ENCODE peak calls at places on chromosomes 16 and 17, in five cellular contexts. N is A549, M is H1, C is K562, K is HepG2. X is an unnamed sample.

GRCh38 chr17:49497147-49498036 is 2.3 kb downstream of the NGFR start:
- DNase-seq in K (no peak), C (no peak), M (no peak), N (no peak), X (peak; percentile 6)

GRCh38 chr16:53428681-53429080 is 5.6 kb upstream of the RBL2 start:
- DNase-seq in K (no peak), M (no peak), C (no peak), N (no peak), X (no peak)

GRCh38 chr17:40699880-40700279 is 3.7 kb downstream of the KRT24 start:
- DNase-seq in C (no peak), K (no peak), M (no peak), N (no peak), X (no peak)

GRCh38 chr17:4108397-4108796 is 34.4 kb downstream of the ZZEF1 start:
- DNase-seq in N (no peak), M (no peak), K (no peak), C (no peak), X (no peak)

GRCh38 chr17:14427914-14428639 is 127.2 kb downstream of the HS3ST3B1 start:
- DNase-seq in C (no peak), M (no peak), K (no peak), N (no peak), X (no peak)

GRCh38 chr17:64393000-64393402 is 2.3 kb upstream of the PECAM1 start:
- DNase-seq in M (no peak), C (peak; percentile 65), N (no peak), K (no peak), X (no peak)

GRCh38 chr16:65122974-65123845 is 1.3 kb upstream of the CDH11 start:
- DNase-seq in M (no peak), N (no peak), K (no peak), C (no peak), X (no peak)

GRCh38 chr16:70470927-70471341 is 16.5 kb downstream of the FCSK start:
- DNase-seq in K (peak; percentile 61), C (peak; percentile 58), N (peak; percentile 65), M (no peak), X (peak; percentile 18)

GRCh38 chr16:71474864-71475263 is 12.8 kb upstream of the ZNF23 start:
- DNase-seq in C (no peak), K (no peak), N (no peak), M (no peak), X (no peak)

GRCh38 chr17:70434536-70435490 is 265.5 kb downstream of the KCNJ2 start:
- DNase-seq in C (no peak), K (no peak), M (no peak), N (no peak), X (peak; percentile 63)

GRCh38 chr16:56347166-56347565 is 78.2 kb downstream of the AMFR start:
- DNase-seq in C (no peak), K (no peak), M (no peak), N (no peak), X (no peak)

GRCh38 chr16:86180780-86181179 is 281.8 kb downstream of the IRF8 start:
- DNase-seq in K (no peak), N (no peak), C (no peak), M (no peak), X (no peak)

GRCh38 chr17:56774650-56775049 is 59.1 kb downstream of the C17orf67 start:
- DNase-seq in K (no peak), N (no peak), C (no peak), M (no peak), X (no peak)

GRCh38 chr16:79286646-79287423 is 313.7 kb downstream of the MAF start:
- DNase-seq in C (no peak), M (no peak), K (no peak), N (no peak), X (no peak)

GRCh38 chr17:75566456-75567233 is 21.0 kb upstream of the MYO15B start:
- DNase-seq in K (no peak), N (no peak), M (no peak), C (no peak), X (no peak)

GRCh38 chr16:586047-586644 is 3.7 kb upstream of the RAB40C start:
- DNase-seq in C (no peak), N (no peak), M (no peak), K (no peak), X (no peak)

GRCh38 chr17:70604854-70605253 is 435.5 kb downstream of the KCNJ2 start:
- DNase-seq in N (peak; percentile 11), M (no peak), K (no peak), C (no peak), X (no peak)

GRCh38 chr17:34658796-34659195 is 79.4 kb downstream of the TMEM132E start:
- DNase-seq in M (no peak), K (no peak), C (no peak), N (no peak), X (no peak)

GRCh38 chr16:15446901-15447300 is 12.5 kb downstream of the BMERB1 start:
- DNase-seq in M (no peak), K (no peak), C (no peak), N (no peak), X (no peak)

GRCh38 chr16:85465328-85466307 is 147.5 kb upstream of the GSE1 start:
- DNase-seq in C (no peak), N (no peak), M (no peak), K (peak; percentile 56), X (no peak)

GRCh38 chr17:39150795-39151679 is at the start of gene PLXDC1:
- DNase-seq in C (no peak), N (no peak), K (no peak), M (no peak), X (no peak)

GRCh38 chr17:47811709-47812108 is 9.9 kb downstream of the OSBPL7 start:
- DNase-seq in N (no peak), C (no peak), M (no peak), K (no peak), X (no peak)

GRCh38 chr17:4209611-4210010 is 54.2 kb downstream of the ANKFY1 start:
- DNase-seq in C (no peak), K (no peak), M (no peak), N (no peak), X (no peak)

GRCh38 chr17:2232244-2232638 is 71.3 kb downstream of the SMG6 start:
- DNase-seq in N (no peak), K (no peak), M (no peak), C (no peak), X (peak; percentile 34)

GRCh38 chr17:1796800-1797199 is 32.9 kb downstream of the SMYD4 start:
- DNase-seq in N (no peak), C (no peak), M (no peak), K (no peak), X (no peak)

GRCh38 chr16:53995378-53995777 is 291.2 kb downstream of the IRX3 start:
- DNase-seq in N (no peak), M (no peak), C (no peak), K (no peak), X (no peak)

GRCh38 chr17:8384801-8385335 is 1.9 kb upstream of the RPL26 start:
- DNase-seq in N (peak; percentile 79), M (peak; percentile 58), K (no peak), C (no peak), X (peak; percentile 44)

GRCh38 chr17:59234631-59235030 is 14.3 kb downstream of the GDPD1 start:
- DNase-seq in M (no peak), K (no peak), C (no peak), N (no peak), X (no peak)

GRCh38 chr16:86292942-86293341 is 217.4 kb upstream of the FOXF1 start:
- DNase-seq in N (no peak), K (no peak), M (no peak), C (no peak), X (no peak)

GRCh38 chr16:12455287-12455798 is 348.3 kb downstream of the CPPED1 start:
- DNase-seq in N (peak; percentile 62), K (peak; percentile 53), M (peak; percentile 31), C (peak; percentile 59), X (peak; percentile 53)

GRCh38 chr17:1979182-1979980 is 45.8 kb downstream of the RTN4RL1 start:
- DNase-seq in C (no peak), M (no peak), N (no peak), K (no peak), X (no peak)

GRCh38 chr17:58158181-58158580 is 8.6 kb upstream of the OR4D2 start:
- DNase-seq in N (no peak), M (no peak), C (no peak), K (no peak), X (no peak)

GRCh38 chr17:58161566-58161965 is 5.2 kb upstream of the OR4D2 start:
- DNase-seq in N (no peak), M (no peak), C (no peak), K (no peak), X (no peak)

GRCh38 chr17:58153046-58153445 is 4.9 kb downstream of the OR4D1 start:
- DNase-seq in C (no peak), N (no peak), M (no peak), K (no peak), X (no peak)

GRCh38 chr17:58156839-58157803 is 8.9 kb downstream of the OR4D1 start:
- DNase-seq in C (peak; percentile 29), M (no peak), N (peak; percentile 50), K (no peak), X (no peak)
- TF ChIP-seq JUN in C (no peak), M (no peak), N (peak; percentile 29), K (no peak), X (no peak)

DNA sequence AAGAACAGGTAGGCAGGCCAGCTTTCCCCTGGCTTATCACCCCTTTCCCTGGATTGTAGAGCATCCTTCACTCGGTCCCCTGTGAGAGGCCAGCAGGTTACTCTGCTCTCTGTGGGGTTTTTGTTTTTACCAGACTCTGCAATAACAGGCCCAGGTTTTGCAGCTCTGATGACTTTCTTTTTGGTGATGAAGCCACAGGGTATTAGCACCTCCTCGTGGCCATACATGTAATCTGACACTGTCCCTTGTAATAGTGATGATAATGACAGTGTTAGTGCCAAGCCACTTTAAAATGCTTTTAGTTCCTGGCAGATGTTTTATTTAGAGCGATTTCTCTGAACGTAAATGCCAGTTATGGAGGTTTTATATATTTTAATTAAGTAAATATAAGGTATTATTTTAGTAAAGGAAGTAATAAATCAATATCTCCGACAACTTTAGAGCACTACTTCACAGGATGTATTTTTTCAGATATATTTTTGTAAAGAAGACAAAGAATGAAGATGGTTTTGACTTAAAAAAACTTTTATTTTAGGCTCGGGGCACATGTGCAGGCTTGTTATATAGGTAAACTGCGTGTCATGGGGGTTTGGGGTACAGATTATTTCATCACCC is 38.0 kb upstream of the CPHXL start:
- DNase-seq in M (peak; percentile 5), C (peak; percentile 64), K (peak; percentile 69), N (peak; percentile 72), X (peak; percentile 64)
- TF ChIP-seq POLR2A in M (no peak), C (no peak), K (no peak), N (no peak), X (no peak)

GRCh38 chr16:3954411-3954921 is 74.0 kb upstream of the CREBBP start:
- DNase-seq in N (no peak), K (peak; percentile 17), M (no peak), C (peak; percentile 34), X (no peak)
- TF ChIP-seq JUN in N (no peak), K (no peak), M (no peak), C (no peak), X (no peak)

GRCh38 chr17:74202879-74203432 is 522 bp upstream of the RPL38 start:
- DNase-seq in C (no peak), M (no peak), N (no peak), K (no peak), X (no peak)

GRCh38 chr17:74205274-74205673 is 1.8 kb downstream of the RPL38 start:
- DNase-seq in K (no peak), N (no peak), C (no peak), M (no peak), X (no peak)

GRCh38 chr17:74203439-74204240 is at the start of gene RPL38:
- DNase-seq in N (peak; percentile 98), K (peak; percentile 98), M (peak; percentile 95), C (peak; percentile 92), X (peak; percentile 97)

GRCh38 chr17:74204474-74204873 is 996 bp downstream of the RPL38 start:
- DNase-seq in N (no peak), M (no peak), C (no peak), K (no peak), X (no peak)

GRCh38 chr17:74206332-74206818 is 2.9 kb downstream of the RPL38 start:
- DNase-seq in C (no peak), M (no peak), N (no peak), K (no peak), X (no peak)
- TF ChIP-seq POLR2A in C (peak; percentile 55), M (no peak), N (no peak), K (no peak), X (no peak)